ENCODE peak calls at places on chromosomes 13 and 19, in nine cellular contexts. J, F, S, D, U, Y, W, M and C are unnamed samples.

GRCh38 chr13:48294670-48295069 is 8.9 kb upstream of the RB1 start:
- DNase-seq in M (no peak), Y (no peak), F (no peak), D (no peak), W (no peak), S (no peak), U (no peak), J (no peak), C (no peak)

GRCh38 chr19:54164369-54165068 is 5.0 kb upstream of the LENG1 start:
- DNase-seq in S (peak; percentile 53), U (no peak), D (no peak), W (peak; percentile 40), M (no peak), Y (peak; percentile 19), F (no peak), J (no peak), C (no peak)

GRCh38 chr13:97567510-97568243 is 133.7 kb downstream of the RAP2A start:
- DNase-seq in Y (no peak), F (no peak), M (no peak), J (no peak), W (peak; percentile 74), D (peak; percentile 90), U (peak; percentile 73), S (peak; percentile 68), C (no peak)

GRCh38 chr19:1433119-1434039 is 4.8 kb upstream of the RPS15 start:
- DNase-seq in M (no peak), U (no peak), Y (no peak), W (no peak), J (no peak), S (no peak), F (no peak), D (no peak), C (no peak)

GRCh38 chr13:113981201-113981605 is 7.3 kb upstream of the C13orf46 start:
- DNase-seq in W (no peak), S (no peak), F (no peak), J (no peak), U (no peak), M (no peak), Y (no peak), D (peak; percentile 99), C (no peak)

GRCh38 chr13:21033224-21033855 is 28.0 kb downstream of the LATS2 start:
- DNase-seq in F (no peak), Y (no peak), M (peak; percentile 28), S (no peak), U (peak; percentile 64), D (peak; percentile 44), W (peak; percentile 47), J (no peak), C (no peak)

GRCh38 chr13:112831196-112831595 is 137.8 kb upstream of the MCF2L start:
- DNase-seq in Y (no peak), F (no peak), W (no peak), U (no peak), D (no peak), S (no peak), J (no peak), M (no peak), C (no peak)

GRCh38 chr13:110774051-110774450 is 60.6 kb downstream of the ING1 start:
- DNase-seq in U (no peak), M (no peak), W (no peak), Y (no peak), D (no peak), S (no peak), F (no peak), J (no peak), C (no peak)

GRCh38 chr13:36344886-36345437 is 1.2 kb downstream of the SPART start:
- DNase-seq in S (peak; percentile 62), U (no peak), W (peak; percentile 34), D (peak; percentile 56), F (no peak), Y (no peak), M (no peak), J (no peak), C (no peak)

GRCh38 chr19:49224856-49225255 is 67.3 kb downstream of the TRPM4 start:
- DNase-seq in J (no peak), S (peak; percentile 71), Y (no peak), W (peak; percentile 67), U (peak; percentile 42), F (no peak), M (no peak), D (peak; percentile 77), C (no peak)

GRCh38 chr13:28659611-28659970 is 661 bp downstream of the POMP start:
- DNase-seq in W (peak; percentile 74), U (peak; percentile 70), S (peak; percentile 63), J (no peak), D (peak; percentile 40), M (no peak), Y (no peak), F (no peak), C (no peak)

GRCh38 chr19:12939292-12939606 is 840 bp downstream of the CALR start:
- DNase-seq in U (peak; percentile 49), M (no peak), Y (no peak), J (no peak), S (peak; percentile 63), F (no peak), W (peak; percentile 60), D (peak; percentile 60), C (no peak)